ENCODE peak calls at places on chromosomes 12 and 14, in ten cellular contexts. V is GM23248, U is fibroblast of lung, J is Karpas-422, N is neural progenitor cell, Y is astrocyte, W is PC-3, A is MM.1S, Z is HCT116, H is H9. X is an unnamed sample.

GRCh38 chr14:62792578-62792977 is 252.7 kb downstream of the KCNH5 start:
- DNase-seq in V (no peak), U (no peak), J (no peak), N (no peak), Y (no peak), W (no peak), A (no peak), Z (no peak), H (no peak), X (no peak)

GRCh38 chr12:39788235-39788634 is 168.6 kb upstream of the ABCD2 start:
- DNase-seq in V (no peak), U (no peak), J (no peak), N (no peak), Y (no peak), W (no peak), A (no peak), Z (no peak), H (no peak), X (no peak)

GRCh38 chr12:106258935-106259334 is 11.1 kb upstream of the CKAP4 start:
- DNase-seq in V (no peak), U (no peak), J (no peak), N (no peak), Y (no peak), W (no peak), A (no peak), Z (no peak), H (no peak), X (no peak)

GRCh38 chr12:16155938-16156337 is 121.5 kb downstream of the SLC15A5 start:
- DNase-seq in V (peak; percentile 3), U (no peak), J (no peak), N (no peak), Y (no peak), W (no peak), A (no peak), Z (no peak), H (no peak), X (no peak)

GRCh38 chr12:3580071-3580749 is 89.2 kb downstream of the PRMT8 start:
- DNase-seq in V (no peak), U (no peak), J (no peak), N (peak; percentile 15), Y (no peak), W (no peak), A (no peak), Z (no peak), H (no peak), X (no peak)

GRCh38 chr14:100842799-100843198 is 16.9 kb downstream of the MEG3 start:
- DNase-seq in V (peak; percentile 93), U (peak; percentile 87), J (no peak), N (no peak), Y (peak; percentile 98), W (no peak), A (no peak), Z (no peak), H (no peak), X (no peak)

GRCh38 chr12:106058256-106059182 is 80.2 kb downstream of the NUAK1 start:
- DNase-seq in V (peak; percentile 83), U (peak; percentile 34), J (no peak), N (no peak), Y (peak; percentile 76), W (no peak), A (no peak), Z (no peak), H (no peak), X (no peak)

GRCh38 chr12:14850929-14851663 is 7.8 kb upstream of the ART4 start:
- DNase-seq in V (no peak), U (no peak), J (no peak), N (no peak), Y (no peak), W (no peak), A (peak; percentile 88), Z (no peak), H (no peak), X (no peak)

GRCh38 chr12:108664338-108665258 is 30.9 kb upstream of the SELPLG start:
- DNase-seq in V (peak; percentile 95), U (peak; percentile 98), J (peak; percentile 93), N (peak; percentile 86), Y (peak; percentile 87), W (peak; percentile 98), A (peak; percentile 86), Z (peak; percentile 87), H (peak; percentile 88), X (peak; percentile 76)

GRCh38 chr12:108665608-108666202 is 32.0 kb upstream of the SELPLG start:
- DNase-seq in V (no peak), U (no peak), J (no peak), N (no peak), Y (no peak), W (no peak), A (no peak), Z (no peak), H (no peak), X (no peak)

GRCh38 chr12:108668532-108668931 is 34.8 kb upstream of the SELPLG start:
- DNase-seq in V (peak; percentile 61), U (peak; percentile 46), J (no peak), N (no peak), Y (no peak), W (no peak), A (no peak), Z (no peak), H (no peak), X (no peak)

GRCh38 chr12:108667349-108667748 is 33.7 kb upstream of the SELPLG start:
- DNase-seq in V (no peak), U (no peak), J (peak; percentile 49), N (no peak), Y (no peak), W (no peak), A (peak; percentile 33), Z (no peak), H (no peak), X (no peak)

DNA sequence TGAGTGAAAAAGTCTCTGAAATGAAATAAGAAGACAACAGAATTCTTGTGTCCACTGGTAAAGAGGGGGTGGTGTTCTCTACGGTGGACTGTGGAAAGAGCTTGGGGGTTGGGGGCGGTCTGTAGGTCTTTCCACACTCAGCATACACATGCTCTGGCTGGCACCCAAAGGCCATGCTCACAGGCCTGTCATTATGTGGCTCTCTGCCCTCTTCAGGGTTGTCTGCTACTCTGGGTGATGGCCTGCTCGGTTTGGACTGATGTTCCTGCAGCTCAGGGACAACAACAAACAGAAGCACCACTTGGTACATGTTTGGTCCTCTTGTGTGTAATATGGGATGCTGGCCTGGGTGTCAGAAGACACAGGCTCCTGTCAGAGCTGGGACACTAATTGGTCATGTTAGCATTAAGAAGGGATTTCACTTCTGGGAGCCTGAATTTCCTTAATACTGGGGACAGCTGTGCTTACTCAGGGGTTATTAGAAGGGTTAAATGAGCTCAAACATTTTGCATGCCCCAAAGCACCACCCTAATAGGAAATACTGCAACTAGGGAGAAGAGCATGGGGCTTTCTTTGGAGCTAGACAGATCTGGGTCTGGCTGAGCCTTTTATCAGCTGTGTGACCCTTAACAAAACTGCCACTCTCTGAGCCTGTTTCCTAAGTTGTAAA is 32.8 kb upstream of the SELPLG start:
- DNase-seq in V (peak; percentile 86), U (peak; percentile 74), J (no peak), N (no peak), Y (no peak), W (no peak), A (no peak), Z (no peak), H (no peak), X (no peak)
- H3K4me1 ChIP-seq in V (peaks cover 61% of the 10 kb centered on the region), U (peaks cover 30% of the 10 kb centered on the region), J (peaks cover 51% of the 10 kb centered on the region), N (peaks cover 37% of the 10 kb centered on the region), Y (peaks cover 36% of the 10 kb centered on the region), W (peaks cover 13% of the 10 kb centered on the region), A (peaks cover 58% of the 10 kb centered on the region), Z (peaks cover 8% of the 10 kb centered on the region), H (peaks cover 7% of the 10 kb centered on the region), X (peaks cover 19% of the 10 kb centered on the region)

DNA sequence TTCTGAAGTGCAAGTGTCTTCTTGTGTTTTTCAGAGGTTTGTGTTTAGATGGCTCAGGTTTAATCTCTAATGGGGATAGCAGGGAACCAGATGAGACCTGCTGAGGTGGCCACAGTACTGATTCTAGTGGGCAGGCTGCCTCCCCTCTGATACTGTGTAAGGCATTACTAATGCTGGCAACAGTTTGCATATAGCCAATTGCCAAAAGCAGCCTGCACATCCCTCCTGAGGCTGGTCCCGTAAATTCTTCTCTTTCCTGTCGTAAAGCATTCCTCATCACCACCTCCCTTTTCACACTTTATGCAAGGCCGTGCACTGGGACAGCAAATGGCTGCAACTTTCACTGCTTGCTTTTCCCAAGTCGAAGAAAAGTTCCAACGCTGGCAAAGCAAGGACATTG is 178.4 kb upstream of the HIF1A start:
- DNase-seq in V (peak; percentile 94), U (no peak), J (no peak), N (no peak), Y (peak; percentile 63), W (peak; percentile 80), A (no peak), Z (no peak), H (no peak), X (no peak)
- H3K9ac ChIP-seq in V (peak overlapping the region; percentile 51), U (no peak overlapping the region), J (no peak overlapping the region), N (no peak overlapping the region), Y (no peak overlapping the region), W (no peak overlapping the region), A (no peak overlapping the region), Z (no peak overlapping the region), H (no peak overlapping the region), X (no peak overlapping the region)

DNA sequence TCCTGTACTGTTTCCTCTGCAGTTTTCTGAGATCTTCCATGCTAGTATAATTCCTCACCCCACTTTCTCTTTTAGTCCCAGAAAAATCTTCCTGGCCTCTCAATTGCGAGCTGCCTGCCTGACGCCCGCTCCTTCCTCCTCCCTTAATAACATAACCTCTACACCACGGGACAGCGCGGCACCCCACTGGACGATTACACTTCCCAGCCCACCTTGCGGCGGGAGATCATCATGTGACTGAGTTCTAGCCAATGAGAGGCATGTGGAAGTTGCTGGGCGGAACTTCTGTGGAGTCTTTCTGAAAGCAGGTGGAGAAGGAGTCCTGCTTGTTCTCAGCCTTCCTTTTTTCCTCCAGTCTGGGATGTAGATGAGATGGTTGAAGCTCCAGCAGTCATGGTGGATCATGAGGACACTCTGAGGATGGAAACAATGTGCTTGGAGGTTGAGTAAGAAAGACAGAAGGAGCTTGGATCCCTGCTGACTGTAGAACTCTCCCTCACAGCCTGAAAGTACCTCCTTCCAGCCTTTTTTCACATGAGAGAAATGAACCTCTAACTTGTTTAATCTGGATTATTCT is 133.6 kb upstream of the VRK1 start:
- DNase-seq in V (no peak), U (no peak), J (no peak), N (no peak), Y (no peak), W (no peak), A (no peak), Z (no peak), H (no peak), X (no peak)
- H3K4me2 ChIP-seq in V (no peak overlapping the region), U (no peak overlapping the region), J (no peak overlapping the region), N (no peak overlapping the region), Y (no peak overlapping the region), W (no peak overlapping the region), A (no peak overlapping the region), Z (no peak overlapping the region), H (no peak overlapping the region), X (no peak overlapping the region)

GRCh38 chr12:67274186-67274585 is 5.0 kb downstream of the CAND1 start:
- DNase-seq in V (no peak), U (no peak), J (no peak), N (no peak), Y (no peak), W (no peak), A (peak; percentile 52), Z (no peak), H (no peak), X (no peak)

GRCh38 chr12:67269632-67270578 is 747 bp downstream of the CAND1 start:
- DNase-seq in V (peak; percentile 63), U (peak; percentile 30), J (peak; percentile 77), N (peak; percentile 84), Y (peak; percentile 23), W (peak; percentile 33), A (peak; percentile 56), Z (no peak), H (peak; percentile 69), X (no peak)

GRCh38 chr12:67268896-67269631 is at the start of gene CAND1:
- DNase-seq in V (peak; percentile 99), U (peak; percentile 100), J (peak; percentile 99), N (peak; percentile 97), Y (peak; percentile 96), W (peak; percentile 98), A (peak; percentile 99), Z (peak; percentile 99), H (peak; percentile 97), X (peak; percentile 93)

GRCh38 chr12:67270622-67271021 is 1.5 kb downstream of the CAND1 start:
- DNase-seq in V (peak; percentile 8), U (no peak), J (peak; percentile 44), N (no peak), Y (no peak), W (no peak), A (no peak), Z (no peak), H (no peak), X (no peak)

GRCh38 chr12:67271976-67272375 is 2.8 kb downstream of the CAND1 start:
- DNase-seq in V (peak; percentile 16), U (peak; percentile 46), J (no peak), N (no peak), Y (peak; percentile 59), W (no peak), A (no peak), Z (no peak), H (no peak), X (no peak)
- H3K4me1 ChIP-seq in V (peaks cover 57% of the 10 kb centered on the region), U (peaks cover 6% of the 10 kb centered on the region), J (peaks cover 45% of the 10 kb centered on the region), N (peaks cover 26% of the 10 kb centered on the region), Y (peaks cover 15% of the 10 kb centered on the region), W (peaks cover 44% of the 10 kb centered on the region), A (peaks cover 36% of the 10 kb centered on the region), Z (peaks cover 11% of the 10 kb centered on the region), H (no peaks in the 10 kb centered on the region), X (peaks cover 38% of the 10 kb centered on the region)

X was measured in keratinocyte.